ENCODE peak calls at places on chromosomes 11 and 22, in five cellular contexts. Z, Y, S, I and J are unnamed samples.

GRCh38 chr11:19281041-19281440 is 40.3 kb upstream of the E2F8 start:
- DNase-seq in I (no peak), Z (no peak), Y (peak; percentile 23), S (no peak), J (no peak)

GRCh38 chr11:73281796-73282660 is 9.9 kb downstream of the P2RY6 start:
- DNase-seq in S (no peak), Y (no peak), Z (no peak), I (no peak), J (no peak)

GRCh38 chr22:39188809-39189208 is 36.3 kb upstream of the CBX7 start:
- DNase-seq in I (no peak), Z (no peak), S (no peak), Y (no peak), J (peak; percentile 6)

GRCh38 chr22:43550024-43550620 is 138.3 kb downstream of the MPPED1 start:
- DNase-seq in Y (no peak), Z (no peak), I (no peak), S (no peak), J (no peak)

GRCh38 chr11:111602865-111603632 is 800 bp downstream of the SIK2 start:
- DNase-seq in S (peak; percentile 8), Z (no peak), Y (no peak), I (no peak), J (peak; percentile 31)

GRCh38 chr11:44621784-44622183 is 56.3 kb downstream of the CD82 start:
- DNase-seq in S (no peak), Z (no peak), I (no peak), Y (no peak), J (no peak)

GRCh38 chr11:94583885-94584500 is 16.8 kb downstream of the PIWIL4 start:
- DNase-seq in Z (no peak), I (no peak), Y (peak; percentile 62), S (no peak), J (no peak)

GRCh38 chr11:17479284-17480214 is 2.9 kb upstream of the ABCC8 start:
- DNase-seq in Z (peak; percentile 25), I (no peak), Y (no peak), S (no peak), J (peak; percentile 70)

GRCh38 chr11:76315182-76315853 is 65.6 kb downstream of the THAP12 start:
- DNase-seq in Y (no peak), Z (no peak), S (no peak), I (no peak), J (no peak)

GRCh38 chr11:62108971-62109391 is 14.8 kb upstream of the INCENP start:
- DNase-seq in I (no peak), Y (no peak), S (no peak), Z (no peak), J (no peak)

GRCh38 chr11:62104001-62104400 is 19.8 kb upstream of the INCENP start:
- DNase-seq in I (no peak), Z (no peak), S (no peak), Y (no peak), J (no peak)

GRCh38 chr11:62105611-62106245 is 18.1 kb upstream of the INCENP start:
- DNase-seq in Z (no peak), I (no peak), Y (no peak), S (no peak), J (no peak)

GRCh38 chr11:62104816-62105610 is 18.8 kb upstream of the INCENP start:
- DNase-seq in Z (no peak), I (no peak), S (no peak), Y (no peak), J (no peak)

GRCh38 chr11:62108017-62108750 is 15.6 kb upstream of the INCENP start:
- DNase-seq in Y (peak; percentile 11), I (peak; percentile 65), Z (peak; percentile 19), S (peak; percentile 58), J (peak; percentile 60)
- TF ChIP-seq SUZ12 in Y (no peak), I (no peak), Z (no peak), S (no peak), J (no peak)

DNA sequence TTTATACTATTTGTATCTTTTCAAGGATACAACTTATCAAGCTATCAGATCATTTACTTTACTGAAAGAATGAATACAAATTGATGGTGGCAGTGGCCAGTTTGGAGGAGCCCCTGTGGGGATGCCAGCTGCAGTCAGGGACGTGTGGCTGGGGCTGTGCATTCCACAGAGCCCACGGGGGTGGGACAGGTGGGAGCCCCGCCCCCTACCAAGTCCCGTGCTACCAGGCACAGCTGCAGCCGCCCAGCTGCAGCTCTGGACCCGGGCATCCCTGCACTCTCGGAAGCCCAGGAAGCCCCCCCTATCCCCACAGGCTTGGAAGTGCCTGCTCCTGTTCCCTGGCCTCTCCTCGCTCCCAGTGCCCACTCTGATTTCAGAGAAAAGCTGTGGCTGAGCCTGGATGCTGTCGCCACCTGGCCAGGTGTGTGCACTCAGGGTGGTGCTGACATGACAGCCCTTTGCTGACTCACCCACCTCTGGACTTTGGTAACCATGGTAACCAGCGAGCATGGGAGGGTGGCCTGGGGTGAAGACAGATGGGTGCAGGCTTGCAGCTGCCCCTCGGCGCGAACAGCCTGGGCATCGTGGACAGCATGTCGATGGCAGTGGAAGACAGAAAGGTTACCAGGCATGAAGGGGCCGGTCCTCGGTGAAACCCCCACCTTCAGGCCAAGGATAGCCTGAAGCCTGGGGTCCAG is 138.1 kb downstream of the SBF2 start:
- DNase-seq in Y (no peak), S (no peak), I (no peak), Z (no peak), J (no peak)
- TF ChIP-seq SUZ12 in Y (no peak), S (no peak), I (no peak), Z (no peak), J (no peak)

GRCh38 chr22:49824936-49825335 is 2.7 kb downstream of the BRD1 start:
- DNase-seq in Y (no peak), Z (no peak), I (no peak), S (no peak), J (no peak)

GRCh38 chr22:49827307-49827852 is 293 bp downstream of the BRD1 start:
- DNase-seq in Z (no peak), Y (no peak), I (no peak), S (no peak), J (peak; percentile 40)

GRCh38 chr22:49826603-49827306 is 918 bp downstream of the BRD1 start:
- DNase-seq in Z (no peak), I (no peak), S (no peak), Y (no peak), J (peak; percentile 32)

GRCh38 chr22:49825436-49825835 is 2.2 kb downstream of the BRD1 start:
- DNase-seq in I (peak; percentile 34), S (no peak), Y (no peak), Z (no peak), J (no peak)

DNA sequence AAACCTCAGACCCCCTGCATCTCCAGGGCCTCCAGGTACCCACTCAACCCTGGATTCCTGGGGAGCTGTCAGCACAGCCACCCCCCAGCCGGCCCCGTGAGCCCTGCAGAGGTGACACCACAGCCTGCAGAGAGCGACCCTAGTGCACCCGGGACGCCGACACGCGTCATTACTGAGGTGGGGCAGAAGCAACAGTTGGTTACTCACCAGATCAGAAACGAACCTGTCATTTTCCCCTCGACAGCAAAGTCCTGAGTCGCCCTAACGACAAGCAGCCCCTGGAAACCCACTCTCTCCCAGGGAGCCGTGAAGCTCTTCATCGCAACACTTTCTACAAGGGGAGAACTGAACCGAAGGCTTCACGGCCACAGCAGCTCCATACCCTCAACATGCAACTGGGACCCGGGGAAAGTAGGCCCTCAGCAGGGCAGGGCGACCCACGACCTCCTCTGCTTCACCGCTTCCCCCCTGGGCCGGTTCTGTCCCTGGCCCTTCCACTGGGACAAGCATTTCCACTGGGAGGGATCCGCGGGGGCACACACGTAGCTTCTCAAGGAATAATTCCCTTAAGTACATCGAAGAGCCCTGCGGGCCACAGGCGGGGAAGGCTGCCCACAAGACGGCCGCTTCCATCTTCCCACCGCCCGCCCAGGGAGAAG is 1.6 kb downstream of the BRD1 start:
- DNase-seq in Y (no peak), I (peak; percentile 38), S (no peak), Z (no peak), J (no peak)
- TF ChIP-seq SUZ12 in Y (no peak), I (no peak), S (no peak), Z (no peak), J (no peak)

GRCh38 chr11:890794-891600 is 19.6 kb downstream of the CHID1 start:
- DNase-seq in S (no peak), I (no peak), Z (no peak), Y (no peak), J (no peak)
- TF ChIP-seq SUZ12 in S (no peak), I (no peak), Z (no peak), Y (no peak), J (no peak)

GRCh38 chr11:112613051-112613972 is 347.9 kb upstream of the NCAM1 start:
- DNase-seq in Z (no peak), S (no peak), Y (no peak), I (peak; percentile 23), J (no peak)

GRCh38 chr11:112610494-112610893 is 349.8 kb upstream of the PLET1 start:
- DNase-seq in Z (no peak), I (no peak), S (no peak), Y (no peak), J (no peak)

GRCh38 chr11:112612283-112612849 is 348.9 kb upstream of the NCAM1 start:
- DNase-seq in Y (no peak), Z (no peak), S (no peak), I (no peak), J (no peak)

GRCh38 chr11:112608466-112608865 is 347.8 kb upstream of the PLET1 start:
- DNase-seq in Y (no peak), S (no peak), I (no peak), Z (no peak), J (no peak)

DNA sequence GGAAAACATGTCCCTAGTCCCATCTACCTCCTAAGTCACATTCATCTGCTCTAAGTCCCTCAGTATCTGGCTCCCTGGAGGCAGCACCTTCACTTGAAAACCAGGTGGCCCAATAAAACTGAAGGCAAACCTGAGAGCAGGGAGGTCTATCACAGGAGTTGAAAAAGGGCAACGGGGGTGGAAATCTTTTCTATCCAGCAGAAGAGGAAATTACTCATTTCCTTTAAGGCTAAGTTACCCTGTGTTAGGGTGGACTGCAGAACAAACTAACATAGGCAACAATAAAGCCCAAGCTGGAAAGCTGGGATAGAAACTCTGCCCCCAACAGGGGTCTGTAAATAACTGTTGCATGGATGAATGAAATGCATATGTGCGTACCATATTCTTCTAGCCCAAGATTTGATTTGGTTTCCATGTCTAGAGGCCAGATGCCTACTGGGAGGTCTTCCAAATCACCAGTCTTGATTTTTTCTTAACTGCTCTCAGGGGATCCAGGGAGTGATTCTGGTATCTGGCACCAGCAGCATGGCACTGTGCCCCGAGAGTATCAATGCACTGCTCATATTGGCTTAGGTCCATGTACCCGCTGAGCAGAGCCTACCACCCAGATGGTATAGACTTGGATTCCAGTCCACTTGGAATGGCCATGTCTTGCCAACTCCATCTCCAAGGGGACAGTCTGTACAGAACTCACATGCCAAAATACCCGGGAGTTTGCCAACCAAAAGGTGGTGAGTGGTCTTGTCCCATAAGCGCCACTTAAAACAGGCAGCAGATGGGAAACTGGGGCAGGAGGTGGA is 350.0 kb upstream of the NCAM1 start:
- DNase-seq in I (no peak), S (no peak), Z (no peak), Y (no peak), J (no peak)
- TF ChIP-seq SUZ12 in I (no peak), S (no peak), Z (no peak), Y (no peak), J (no peak)